ENCODE peak calls at places on chromosomes 5 and 9, in six cellular contexts. D is IMR-90, P is K562, T is HepG2, H is A549, Y is H1. G is an unnamed sample.

GRCh38 chr9:37761511-37761910 is 7.9 kb downstream of the TRMT10B start:
- DNase-seq in D (peak), P (no peak), T (no peak), H (no peak), Y (no peak), G (no peak)

GRCh38 chr9:83431470-83432060 is 106.6 kb downstream of the FRMD3 start:
- DNase-seq in D (no peak), P (no peak), T (peak), H (peak), Y (no peak), G (no peak)

GRCh38 chr5:90546216-90546837 is 12.3 kb upstream of the ADGRV1 start:
- DNase-seq in D (no peak), P (no peak), T (no peak), H (no peak), Y (no peak), G (no peak)

GRCh38 chr5:14061106-14061505 is 82.0 kb upstream of the TRIO start:
- DNase-seq in D (no peak), P (peak), T (no peak), H (peak), Y (no peak), G (no peak)

GRCh38 chr9:18499987-18500386 is 26.0 kb downstream of the ADAMTSL1 start:
- DNase-seq in D (no peak), P (no peak), T (no peak), H (no peak), Y (no peak), G (no peak)

GRCh38 chr9:129561594-129562281 is 59.2 kb downstream of the C9orf50 start:
- DNase-seq in D (peak), P (no peak), T (no peak), H (no peak), Y (no peak), G (no peak)

GRCh38 chr5:132334812-132335211 is 34.7 kb upstream of the SLC22A5 start:
- DNase-seq in D (peak), P (no peak), T (peak), H (peak), Y (no peak), G (no peak)

GRCh38 chr5:151592855-151593408 is 1.8 kb upstream of the FAT2 start:
- DNase-seq in D (no peak), P (no peak), T (peak), H (no peak), Y (no peak), G (no peak)

GRCh38 chr9:95127249-95128176 is 190.0 kb downstream of the FANCC start:
- DNase-seq in D (peak), P (peak), T (peak), H (peak), Y (no peak), G (no peak)

GRCh38 chr5:44932922-44933585 is 124.3 kb downstream of the MRPS30 start:
- DNase-seq in D (no peak), P (no peak), T (no peak), H (no peak), Y (no peak), G (peak)

GRCh38 chr5:44935871-44936270 is 127.1 kb downstream of the MRPS30 start:
- DNase-seq in D (no peak), P (no peak), T (no peak), H (no peak), Y (no peak), G (no peak)

GRCh38 chr5:44933686-44934085 is 124.9 kb downstream of the MRPS30 start:
- DNase-seq in D (no peak), P (no peak), T (no peak), H (no peak), Y (no peak), G (no peak)

DNA sequence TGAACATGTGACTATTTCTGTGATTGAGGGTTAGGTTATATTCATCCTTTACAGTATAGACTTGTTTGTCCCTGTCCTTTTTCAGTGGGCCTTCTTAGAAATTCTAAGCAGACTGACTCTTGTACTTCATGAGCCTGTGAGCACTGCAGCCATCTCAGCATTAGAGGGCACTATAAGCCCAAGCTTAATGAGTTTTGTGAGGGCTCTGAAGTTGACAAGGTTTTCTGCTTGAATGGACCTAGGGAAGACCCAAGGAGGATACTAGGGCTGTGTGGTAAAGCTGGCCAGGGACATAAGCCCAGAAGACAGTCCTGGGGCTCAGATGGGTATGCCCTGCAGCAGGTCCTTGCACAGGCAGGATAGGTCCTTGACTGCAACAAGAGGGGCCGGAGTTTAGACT is 126.5 kb downstream of the MRPS30 start:
- DNase-seq in D (no peak), P (no peak), T (no peak), H (peak), Y (no peak), G (no peak)
- TF ChIP-seq RAD21 in D (no peak), P (peak), T (no peak), H (no peak), Y (peak), G (peak)

GRCh38 chr5:78716221-78716620 is 67.6 kb upstream of the LHFPL2 start:
- DNase-seq in D (peak), P (no peak), T (no peak), H (peak), Y (no peak), G (no peak)

GRCh38 chr5:78718827-78719226 is 70.3 kb upstream of the LHFPL2 start:
- DNase-seq in D (no peak), P (no peak), T (no peak), H (no peak), Y (no peak), G (no peak)

GRCh38 chr5:78719504-78720233 is 71.1 kb upstream of the LHFPL2 start:
- DNase-seq in D (no peak), P (no peak), T (no peak), H (no peak), Y (no peak), G (no peak)

GRCh38 chr5:78717674-78718073 is 69.1 kb upstream of the LHFPL2 start:
- DNase-seq in D (peak), P (no peak), T (no peak), H (no peak), Y (no peak), G (no peak)

GRCh38 chr5:78718185-78718584 is 69.6 kb upstream of the LHFPL2 start:
- DNase-seq in D (no peak), P (no peak), T (no peak), H (no peak), Y (no peak), G (no peak)
- H3K4me3 ChIP-seq in D (no peak), P (no peak), T (no peak), H (no peak), Y (no peak), G (no peak)

GRCh38 chr5:119368238-119368630 is 12.4 kb downstream of the TNFAIP8 start:
- DNase-seq in D (no peak), P (no peak), T (no peak), H (no peak), Y (no peak), G (peak)
- TF ChIP-seq RAD21 in D (no peak), P (no peak), T (no peak), H (no peak), Y (no peak), G (no peak)

GRCh38 chr9:87862536-87863268 is 20.0 kb upstream of the SPATA31E1 start:
- DNase-seq in D (peak), P (no peak), T (no peak), H (peak), Y (no peak), G (no peak)
- H3K4me3 ChIP-seq in D (no peak), P (no peak), T (no peak), H (no peak), Y (no peak), G (no peak)

DNA sequence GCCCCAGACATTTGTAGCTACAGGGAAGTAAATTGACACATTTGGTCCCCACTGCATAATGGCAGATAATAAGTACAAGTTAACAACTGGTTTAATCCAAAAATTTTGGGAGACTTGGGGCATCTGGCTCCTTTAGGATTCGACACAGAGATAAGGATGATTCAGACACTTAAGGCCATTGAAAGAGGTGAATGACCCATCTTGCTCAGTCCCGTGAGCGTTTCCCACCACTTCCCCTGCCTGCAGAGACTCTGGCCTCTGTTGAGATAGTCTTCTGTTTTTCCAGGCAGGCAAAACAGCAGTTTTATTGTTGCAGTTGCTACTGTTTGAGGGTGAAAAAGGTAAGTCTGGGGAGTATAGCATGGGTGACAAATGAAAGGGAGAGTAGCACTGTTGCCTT is 19.1 kb downstream of the ACO1 start:
- DNase-seq in D (peak), P (no peak), T (no peak), H (no peak), Y (no peak), G (no peak)
- TF ChIP-seq RAD21 in D (no peak), P (no peak), T (no peak), H (no peak), Y (no peak), G (no peak)

DNA sequence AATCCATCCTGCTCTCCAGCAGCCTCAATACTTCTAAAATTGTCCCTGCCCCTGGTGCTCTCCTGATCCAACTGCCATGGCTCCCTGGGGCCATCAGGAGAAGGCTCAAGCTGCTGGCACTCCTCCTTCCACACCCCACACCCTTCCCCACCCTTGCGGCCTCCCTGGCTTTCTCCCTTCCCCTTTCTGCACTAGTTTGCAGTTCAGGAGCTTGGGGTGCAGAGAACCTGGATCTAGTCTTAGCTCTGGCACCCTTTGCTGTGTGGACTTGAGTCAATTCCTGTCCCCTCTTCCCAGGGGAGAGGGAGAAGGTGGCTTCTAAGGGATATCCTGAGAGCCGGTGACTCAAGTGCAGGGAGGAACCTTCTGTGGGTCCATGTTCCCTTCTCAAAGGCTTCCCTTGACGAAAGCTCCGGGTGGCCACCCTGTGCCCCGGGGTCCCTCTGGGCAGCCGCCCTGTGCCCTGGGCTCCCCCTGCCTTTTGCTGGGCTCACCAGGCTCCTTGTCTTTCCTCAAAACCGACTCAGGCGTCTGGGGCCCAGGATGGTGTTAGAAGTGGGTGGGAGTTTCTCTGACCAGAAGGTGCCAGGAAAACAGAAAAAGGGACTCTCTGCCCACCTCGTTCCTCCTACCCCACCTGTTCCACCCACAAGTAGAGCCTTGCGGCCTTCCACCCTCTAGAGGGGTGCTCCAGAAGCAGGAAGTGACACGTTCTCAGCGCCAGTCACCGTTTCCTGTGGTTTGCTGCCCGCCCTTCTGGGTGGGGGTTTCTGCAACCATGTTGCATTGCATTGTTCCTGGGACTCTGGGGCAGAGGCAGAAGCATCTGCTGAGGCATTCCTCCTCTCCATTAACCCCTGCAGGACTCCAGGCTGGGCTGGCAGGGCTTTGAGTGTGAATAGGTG is 15.0 kb downstream of the GLIPR2 start:
- DNase-seq in D (peak), P (no peak), T (no peak), H (no peak), Y (no peak), G (peak)
- H3K4me3 ChIP-seq in D (no peak), P (no peak), T (no peak), H (no peak), Y (no peak), G (peak)

GRCh38 chr5:173720341-173721258 is 104.2 kb upstream of the BOD1 start:
- DNase-seq in D (no peak), P (no peak), T (no peak), H (no peak), Y (no peak), G (no peak)
- TF ChIP-seq RAD21 in D (no peak), P (no peak), T (no peak), H (no peak), Y (no peak), G (no peak)